ENCODE peak calls at places on chromosomes 6 and 20, in nine cellular contexts. B is Panc1, Y is fibroblast of the aortic adventitia, N is neural progenitor cell, G is HFF-Myc, E is adrenal gland, P is tibial artery, K is fibroblast of pulmonary artery, A is heart left ventricle. I is an unnamed sample.

GRCh38 chr6:68778356-68779020 is 143.4 kb downstream of the ADGRB3 start:
- DNase-seq in B (peak), Y (peak), N (peak), G (no peak), E (peak), P (no peak), K (peak), A (peak), I (peak)

GRCh38 chr20:44392776-44393607 is 37.5 kb downstream of the HNF4A start:
- DNase-seq in B (no peak), Y (no peak), N (no peak), G (no peak), E (no peak), P (no peak), K (no peak), A (no peak), I (no peak)

GRCh38 chr6:145139895-145140294 is 595.4 kb downstream of the EPM2A start:
- DNase-seq in B (no peak), Y (no peak), N (no peak), G (no peak), E (no peak), P (no peak), K (no peak), A (no peak), I (no peak)

GRCh38 chr6:122649701-122650100 is 39.5 kb downstream of the PKIB start:
- DNase-seq in B (no peak), Y (peak), N (no peak), G (no peak), E (no peak), P (no peak), K (no peak), A (no peak), I (no peak)

GRCh38 chr6:90103056-90103793 is 193.4 kb downstream of the BACH2 start:
- DNase-seq in B (no peak), Y (no peak), N (no peak), G (no peak), E (no peak), P (no peak), K (no peak), A (no peak), I (no peak)

GRCh38 chr6:44223471-44224153 is at the start of gene SLC29A1:
- DNase-seq in B (no peak), Y (no peak), N (peak), G (no peak), E (peak), P (peak), K (peak), A (peak), I (no peak)

GRCh38 chr6:12312736-12313135 is 22.6 kb downstream of the EDN1 start:
- DNase-seq in B (no peak), Y (peak), N (no peak), G (no peak), E (no peak), P (no peak), K (no peak), A (no peak), I (peak)

GRCh38 chr20:63378115-63378429 is 16.9 kb upstream of the CHRNA4 start:
- DNase-seq in B (no peak), Y (no peak), N (no peak), G (no peak), E (no peak), P (no peak), K (no peak), A (no peak), I (no peak)

GRCh38 chr6:30130887-30131862 is 4.8 kb upstream of the TRIM40 start:
- DNase-seq in B (peak), Y (peak), N (peak), G (peak), E (peak), P (no peak), K (peak), A (peak), I (peak)

GRCh38 chr6:37517411-37517812 is 17.7 kb upstream of the CCDC167 start:
- DNase-seq in B (no peak), Y (no peak), N (no peak), G (no peak), E (no peak), P (no peak), K (no peak), A (no peak), I (peak)

GRCh38 chr6:4608361-4609115 is 167.7 kb upstream of the CDYL start:
- DNase-seq in B (no peak), Y (no peak), N (no peak), G (no peak), E (no peak), P (no peak), K (no peak), A (no peak), I (no peak)

DNA sequence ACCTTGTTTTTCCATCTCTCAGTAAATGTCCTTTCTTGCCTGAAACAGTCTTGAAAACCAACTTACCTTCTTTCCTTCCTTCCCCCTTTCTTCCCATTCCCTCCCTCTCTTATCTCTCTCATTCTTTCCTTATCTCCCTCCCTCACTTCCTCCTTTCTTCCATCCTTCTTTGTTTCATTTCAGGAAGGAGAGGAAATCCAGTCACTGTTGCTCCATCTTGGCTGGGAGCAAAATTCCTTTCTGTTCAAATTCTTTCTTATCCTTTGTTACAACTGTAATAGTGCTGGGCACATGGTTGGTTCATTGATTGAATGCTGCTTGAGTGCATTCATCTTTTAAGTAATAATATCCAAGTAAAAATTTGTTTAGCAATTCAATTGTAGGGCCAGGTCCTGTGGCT is 17.4 kb upstream of the TCP11 start:
- DNase-seq in B (no peak), Y (peak), N (no peak), G (no peak), E (no peak), P (no peak), K (peak), A (no peak), I (no peak)
- H3K4me3 ChIP-seq in B (no peak), Y (no peak), N (no peak), G (no peak), E (no peak), P (no peak), K (no peak), A (no peak), I (no peak)

DNA sequence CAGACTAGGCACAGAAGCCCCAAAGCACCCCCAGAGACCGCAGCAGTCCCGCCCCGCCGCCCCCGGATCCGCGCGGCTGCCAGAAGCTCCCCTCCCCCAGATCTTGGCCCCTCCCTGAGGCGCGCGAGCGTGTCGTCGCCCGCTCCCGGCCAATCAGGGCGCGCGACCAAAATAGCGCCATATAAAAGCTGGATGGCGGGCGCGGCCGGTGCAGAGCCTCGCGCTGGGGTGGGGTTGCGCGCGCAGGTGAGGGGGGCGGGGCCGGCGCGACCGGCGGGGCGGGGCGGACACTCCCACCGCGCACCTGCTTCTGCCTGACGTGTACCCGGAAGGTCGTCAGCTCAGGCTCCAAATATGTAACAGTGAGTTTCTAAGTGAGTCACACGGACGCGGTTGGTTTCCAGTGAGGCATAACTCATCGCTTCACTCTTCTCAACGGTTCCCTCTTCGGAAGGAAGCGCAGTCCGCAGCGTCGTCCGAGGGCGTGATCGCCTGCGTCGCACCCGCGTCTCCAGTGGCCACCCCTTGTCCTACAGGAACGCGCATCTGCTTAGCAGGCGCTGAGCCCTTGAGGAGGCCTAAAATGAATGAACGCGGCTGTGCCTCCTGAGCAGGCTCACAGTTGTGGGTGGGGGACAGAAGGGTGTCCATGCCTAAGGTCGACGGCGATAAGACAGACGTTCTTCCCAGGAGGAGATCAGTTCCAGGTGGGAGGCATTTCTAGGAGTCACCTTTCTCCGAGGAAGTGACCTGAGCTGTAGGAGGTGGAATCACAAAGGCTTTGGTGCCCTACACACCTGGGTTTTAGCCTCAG is 50.6 kb upstream of the EZR start:
- DNase-seq in B (peak), Y (peak), N (peak), G (peak), E (peak), P (peak), K (peak), A (peak), I (peak)
- TF ChIP-seq CTCF in B (no peak), Y (peak), N (no peak), G (peak), E (no peak), P (no peak), K (no peak), A (no peak), I (peak)

GRCh38 chr6:158775832-158776231 is 43.3 kb downstream of the EZR start:
- DNase-seq in B (no peak), Y (no peak), N (no peak), G (no peak), E (no peak), P (no peak), K (no peak), A (no peak), I (no peak)

GRCh38 chr6:158778005-158778527 is 41.1 kb downstream of the EZR start:
- DNase-seq in B (no peak), Y (no peak), N (no peak), G (no peak), E (no peak), P (peak), K (no peak), A (no peak), I (no peak)

GRCh38 chr6:158774734-158775449 is 44.3 kb downstream of the EZR start:
- DNase-seq in B (no peak), Y (no peak), N (no peak), G (no peak), E (no peak), P (no peak), K (no peak), A (no peak), I (no peak)

GRCh38 chr6:158777510-158777909 is 41.7 kb downstream of the EZR start:
- DNase-seq in B (no peak), Y (no peak), N (no peak), G (no peak), E (no peak), P (no peak), K (no peak), A (no peak), I (no peak)

GRCh38 chr6:158776737-158777136 is 42.4 kb downstream of the EZR start:
- DNase-seq in B (no peak), Y (no peak), N (no peak), G (no peak), E (no peak), P (no peak), K (no peak), A (no peak), I (no peak)
- H3K4me3 ChIP-seq in B (no peak), Y (no peak), N (no peak), G (no peak), E (no peak), P (no peak), K (no peak), A (no peak), I (no peak)

GRCh38 chr6:118895241-118895561 is 1.2 kb downstream of the ASF1A start:
- DNase-seq in B (no peak), Y (no peak), N (no peak), G (no peak), E (no peak), P (no peak), K (no peak), A (no peak), I (no peak)

GRCh38 chr6:118893095-118893881 is 664 bp upstream of the ASF1A start:
- DNase-seq in B (no peak), Y (peak), N (no peak), G (no peak), E (peak), P (peak), K (peak), A (no peak), I (peak)

GRCh38 chr6:118894425-118895240 is 681 bp downstream of the ASF1A start:
- DNase-seq in B (no peak), Y (peak), N (peak), G (no peak), E (peak), P (peak), K (peak), A (peak), I (peak)

GRCh38 chr6:118892248-118893094 is 1.5 kb upstream of the ASF1A start:
- DNase-seq in B (no peak), Y (peak), N (no peak), G (no peak), E (no peak), P (no peak), K (no peak), A (no peak), I (peak)

DNA sequence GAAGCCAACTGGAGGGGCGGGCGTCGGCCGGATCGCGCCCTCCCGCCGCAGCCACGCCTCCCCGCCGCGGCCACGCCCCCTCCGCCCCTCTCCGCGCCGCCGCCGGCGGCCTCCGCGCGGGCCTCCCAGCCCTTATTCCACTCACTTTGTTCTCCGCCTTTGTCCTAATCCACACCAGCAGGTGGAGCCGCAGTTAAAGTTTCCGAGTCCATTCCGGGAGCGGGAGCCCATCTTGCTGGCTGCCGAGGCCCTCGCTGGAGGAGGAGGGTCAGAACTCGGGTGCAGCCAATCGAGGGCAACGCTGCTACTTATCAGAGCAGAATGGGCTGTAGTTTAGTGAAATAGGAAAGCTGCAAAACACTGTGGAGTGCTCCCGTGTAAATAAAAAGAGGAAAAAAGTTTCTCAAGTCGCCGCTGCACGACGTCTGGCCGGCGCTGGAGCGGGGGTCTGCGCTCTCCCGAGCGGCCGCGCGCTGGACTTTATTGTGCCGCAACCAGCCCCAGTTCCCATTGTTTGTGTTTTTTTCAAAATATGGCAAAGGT is at the start of gene ASF1A:
- DNase-seq in B (peak), Y (peak), N (peak), G (peak), E (peak), P (peak), K (peak), A (peak), I (peak)
- TF ChIP-seq CTCF in B (peak), Y (peak), N (peak), G (peak), E (peak), P (peak), K (peak), A (peak), I (peak)

GRCh38 chr6:158856261-158856660 is 37.1 kb upstream of the EZR start:
- DNase-seq in B (no peak), Y (no peak), N (no peak), G (no peak), E (no peak), P (no peak), K (no peak), A (peak), I (no peak)

GRCh38 chr6:158853872-158854213 is 34.7 kb upstream of the EZR start:
- DNase-seq in B (no peak), Y (no peak), N (no peak), G (no peak), E (no peak), P (no peak), K (no peak), A (no peak), I (no peak)

GRCh38 chr6:158853072-158853871 is 34.1 kb upstream of the EZR start:
- DNase-seq in B (peak), Y (peak), N (peak), G (peak), E (peak), P (no peak), K (peak), A (peak), I (peak)

GRCh38 chr6:158852312-158853071 is 33.3 kb upstream of the EZR start:
- DNase-seq in B (no peak), Y (no peak), N (no peak), G (no peak), E (no peak), P (no peak), K (no peak), A (no peak), I (no peak)

GRCh38 chr6:158854214-158855101 is 35.3 kb upstream of the EZR start:
- DNase-seq in B (no peak), Y (peak), N (no peak), G (no peak), E (no peak), P (no peak), K (peak), A (no peak), I (peak)
- H3K4me3 ChIP-seq in B (no peak), Y (no peak), N (no peak), G (no peak), E (no peak), P (no peak), K (no peak), A (no peak), I (no peak)

GRCh38 chr6:27129917-27130316 is 117.6 kb upstream of the PRSS16 start:
- DNase-seq in B (no peak), Y (no peak), N (no peak), G (no peak), E (no peak), P (no peak), K (no peak), A (no peak), I (no peak)

GRCh38 chr6:27133281-27134227 is 113.9 kb upstream of the PRSS16 start:
- DNase-seq in B (peak), Y (peak), N (peak), G (no peak), E (peak), P (peak), K (peak), A (peak), I (peak)

GRCh38 chr6:27135087-27135657 is 112.3 kb upstream of the PRSS16 start:
- DNase-seq in B (no peak), Y (no peak), N (no peak), G (no peak), E (no peak), P (no peak), K (no peak), A (no peak), I (no peak)

GRCh38 chr6:27130668-27131428 is 116.7 kb upstream of the PRSS16 start:
- DNase-seq in B (no peak), Y (no peak), N (no peak), G (no peak), E (no peak), P (no peak), K (no peak), A (no peak), I (no peak)

GRCh38 chr6:27132532-27133280 is 114.8 kb upstream of the PRSS16 start:
- DNase-seq in B (peak), Y (peak), N (peak), G (peak), E (peak), P (peak), K (peak), A (peak), I (peak)
- TF ChIP-seq CTCF in B (no peak), Y (no peak), N (no peak), G (no peak), E (no peak), P (peak), K (no peak), A (no peak), I (peak)

I was measured in AG10803.